ENCODE peak calls at places on chromosomes 7 and 10, in four cellular contexts. One of them, this sample, is unnamed.

GRCh38 chr10:98045785-98046389 is 15.5 kb upstream of the CRTAC1 start:
- DNase-seq in A549: peak; percentile 74
- DNase-seq in Peyer's patch: peak; percentile 72
- DNase-seq in sigmoid colon: peak; percentile 63
- DNase-seq in this sample: peak; percentile 38

GRCh38 chr10:1025684-1026083 is at the start of gene IDI2:
- DNase-seq in A549: no peak
- DNase-seq in Peyer's patch: no peak
- DNase-seq in sigmoid colon: no peak
- DNase-seq in this sample: no peak

GRCh38 chr10:11874568-11875182 is 51.5 kb downstream of the PROSER2 start:
- DNase-seq in A549: peak; percentile 65
- DNase-seq in Peyer's patch: peak; percentile 44
- DNase-seq in sigmoid colon: peak; percentile 52
- DNase-seq in this sample: peak; percentile 77

GRCh38 chr10:86733260-86733671 is 23.2 kb upstream of the BMPR1A start:
- DNase-seq in A549: no peak
- DNase-seq in Peyer's patch: no peak
- DNase-seq in sigmoid colon: peak; percentile 95
- DNase-seq in this sample: no peak

GRCh38 chr7:16083931-16084330 is 337.4 kb downstream of the CRPPA start:
- DNase-seq in A549: peak; percentile 47
- DNase-seq in Peyer's patch: no peak
- DNase-seq in sigmoid colon: no peak
- DNase-seq in this sample: no peak

GRCh38 chr10:36888925-36889573 is 236.3 kb upstream of the ANKRD30A start:
- DNase-seq in A549: peak; percentile 82
- DNase-seq in Peyer's patch: peak; percentile 54
- DNase-seq in sigmoid colon: no peak
- DNase-seq in this sample: no peak

GRCh38 chr7:44460325-44460724 is 30.1 kb downstream of the NUDCD3 start:
- DNase-seq in A549: no peak
- DNase-seq in Peyer's patch: peak; percentile 76
- DNase-seq in sigmoid colon: no peak
- DNase-seq in this sample: no peak

GRCh38 chr7:57642730-57643129 is 192.8 kb downstream of the ZNF716 start:
- DNase-seq in A549: no peak
- DNase-seq in Peyer's patch: no peak
- DNase-seq in sigmoid colon: no peak
- DNase-seq in this sample: no peak

GRCh38 chr10:97121084-97121483 is 64.7 kb downstream of the SLIT1 start:
- DNase-seq in A549: no peak
- DNase-seq in Peyer's patch: no peak
- DNase-seq in sigmoid colon: no peak
- DNase-seq in this sample: no peak

GRCh38 chr10:131928248-131929095 is 27.7 kb downstream of the PPP2R2D start:
- DNase-seq in A549: no peak
- DNase-seq in Peyer's patch: no peak
- DNase-seq in sigmoid colon: peak; percentile 48
- DNase-seq in this sample: no peak

GRCh38 chr10:51272580-51272979 is 198.3 kb downstream of the PRKG1 start:
- DNase-seq in A549: no peak
- DNase-seq in Peyer's patch: no peak
- DNase-seq in sigmoid colon: no peak
- DNase-seq in this sample: no peak

GRCh38 chr7:46908770-46909169 is 673.1 kb downstream of the TNS3 start:
- DNase-seq in A549: no peak
- DNase-seq in Peyer's patch: no peak
- DNase-seq in sigmoid colon: no peak
- DNase-seq in this sample: no peak

GRCh38 chr10:44803820-44804219 is 107.3 kb upstream of the TMEM72 start:
- DNase-seq in A549: no peak
- DNase-seq in Peyer's patch: no peak
- DNase-seq in sigmoid colon: no peak
- DNase-seq in this sample: no peak

GRCh38 chr10:91590142-91590903 is 42.5 kb downstream of the PPP1R3C start:
- DNase-seq in A549: peak; percentile 96
- DNase-seq in Peyer's patch: peak; percentile 48
- DNase-seq in sigmoid colon: peak; percentile 89
- DNase-seq in this sample: no peak

GRCh38 chr7:158329014-158329610 is 258.5 kb downstream of the PTPRN2 start:
- DNase-seq in A549: no peak
- DNase-seq in Peyer's patch: no peak
- DNase-seq in sigmoid colon: no peak
- DNase-seq in this sample: no peak

GRCh38 chr10:70918851-70919530 is 30.6 kb upstream of the PCBD1 start:
- DNase-seq in A549: no peak
- DNase-seq in Peyer's patch: no peak
- DNase-seq in sigmoid colon: no peak
- DNase-seq in this sample: no peak

GRCh38 chr10:91185239-91185875 is 35.1 kb upstream of the PCGF5 start:
- DNase-seq in A549: peak; percentile 48
- DNase-seq in Peyer's patch: no peak
- DNase-seq in sigmoid colon: no peak
- DNase-seq in this sample: no peak

GRCh38 chr10:79246209-79246581 is 101.1 kb upstream of the PPIF start:
- DNase-seq in A549: no peak
- DNase-seq in Peyer's patch: peak; percentile 60
- DNase-seq in sigmoid colon: peak; percentile 92
- DNase-seq in this sample: peak; percentile 15
- TF ChIP-seq CTCF in A549: no peak
- TF ChIP-seq CTCF in Peyer's patch: no peak
- TF ChIP-seq CTCF in sigmoid colon: no peak
- TF ChIP-seq CTCF in this sample: no peak

GRCh38 chr7:139976055-139976837 is 86.5 kb downstream of the PARP12 start:
- DNase-seq in A549: no peak
- DNase-seq in Peyer's patch: no peak
- DNase-seq in sigmoid colon: no peak
- DNase-seq in this sample: no peak
- H3K4me3 ChIP-seq in A549: no peak overlapping the region
- H3K4me3 ChIP-seq in Peyer's patch: no peak overlapping the region
- H3K4me3 ChIP-seq in sigmoid colon: no peak overlapping the region
- H3K4me3 ChIP-seq in this sample: no peak overlapping the region

DNA sequence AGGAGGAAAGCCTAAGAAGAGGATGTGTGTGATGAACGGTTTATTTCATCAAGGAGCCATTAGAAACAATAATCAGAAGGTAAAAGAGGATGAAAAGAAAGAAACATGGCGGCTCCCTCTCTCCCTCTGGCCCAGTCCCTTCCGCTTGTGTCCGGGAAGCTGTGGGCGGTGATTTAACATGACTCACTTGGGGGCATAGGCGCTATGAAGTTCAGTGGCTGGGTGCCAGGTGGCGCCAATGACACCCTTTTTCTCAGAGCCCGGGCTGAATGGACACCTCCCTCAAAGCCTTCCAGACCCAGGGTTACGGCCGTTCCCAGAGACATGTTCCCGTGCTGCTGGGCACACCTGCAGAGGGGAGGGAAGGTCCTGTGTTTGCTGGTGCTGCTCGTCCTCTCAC is 244.0 kb downstream of the SKAP2 start:
- DNase-seq in A549: peak; percentile 40
- DNase-seq in Peyer's patch: no peak
- DNase-seq in sigmoid colon: no peak
- DNase-seq in this sample: no peak
- TF ChIP-seq CTCF in A549: no peak
- TF ChIP-seq CTCF in Peyer's patch: no peak
- TF ChIP-seq CTCF in sigmoid colon: no peak
- TF ChIP-seq CTCF in this sample: no peak

DNA sequence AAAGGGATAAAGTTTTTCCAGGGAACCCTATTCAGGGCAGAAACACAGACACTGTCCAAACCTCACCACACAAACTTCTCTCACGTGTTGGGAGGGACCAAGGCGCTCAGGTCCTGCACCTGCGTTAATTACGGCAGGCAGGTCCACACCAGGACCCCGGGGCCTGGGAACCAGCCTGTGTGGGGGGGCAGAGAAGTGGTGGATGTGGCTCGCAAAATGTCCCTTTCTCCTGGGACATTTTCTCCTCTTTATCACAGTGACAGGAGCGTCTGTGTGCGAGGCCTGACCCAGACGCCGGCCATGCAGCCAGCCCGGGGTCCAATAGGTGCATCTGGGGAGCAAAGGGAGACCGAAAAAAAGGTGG is 73.4 kb upstream of the ZNF722 start:
- DNase-seq in A549: no peak
- DNase-seq in Peyer's patch: no peak
- DNase-seq in sigmoid colon: no peak
- DNase-seq in this sample: no peak
- H3K4me3 ChIP-seq in A549: no peak overlapping the region
- H3K4me3 ChIP-seq in Peyer's patch: peak overlapping the region; percentile 55
- H3K4me3 ChIP-seq in sigmoid colon: peak overlapping the region; percentile 79
- H3K4me3 ChIP-seq in this sample: peak overlapping the region; percentile 49

GRCh38 chr10:99484626-99485581 is 47.8 kb upstream of the NKX2-3 start:
- DNase-seq in A549: peak; percentile 17
- DNase-seq in Peyer's patch: no peak
- DNase-seq in sigmoid colon: no peak
- DNase-seq in this sample: no peak
- TF ChIP-seq CTCF in A549: peak; percentile 46
- TF ChIP-seq CTCF in Peyer's patch: no peak
- TF ChIP-seq CTCF in sigmoid colon: peak; percentile 38
- TF ChIP-seq CTCF in this sample: peak; percentile 52